ENCODE peak calls at places on chromosomes 1 and 21, in six cellular contexts. T is neural progenitor cell, D is brain microvascular endothelial cell, M is HFF-Myc, L is tibial nerve, J is GM13977. X is an unnamed sample.

GRCh38 chr1:168085401-168085872 is 51.3 kb downstream of the GPR161 start:
- DNase-seq in T (no peak), D (no peak), M (no peak), L (peak), J (no peak), X (peak)

GRCh38 chr1:154485106-154485505 is 16.9 kb upstream of the TDRD10 start:
- DNase-seq in T (no peak), D (no peak), M (no peak), L (no peak), J (no peak), X (no peak)

GRCh38 chr1:41920658-41921057 is 1.9 kb upstream of the HIVEP3 start:
- DNase-seq in T (no peak), D (peak), M (no peak), L (no peak), J (no peak), X (no peak)

GRCh38 chr1:1200876-1201810 is 5.2 kb downstream of the TNFRSF18 start:
- DNase-seq in T (peak), D (peak), M (no peak), L (no peak), J (peak), X (no peak)

GRCh38 chr1:213759359-213760181 is 228.2 kb upstream of the PROX1 start:
- DNase-seq in T (no peak), D (no peak), M (no peak), L (no peak), J (no peak), X (no peak)

GRCh38 chr21:33025471-33026298 is at the start of gene OLIG2:
- DNase-seq in T (peak), D (no peak), M (no peak), L (no peak), J (peak), X (no peak)

GRCh38 chr1:101520302-101520701 is 283.5 kb downstream of the S1PR1 start:
- DNase-seq in T (peak), D (peak), M (peak), L (no peak), J (peak), X (peak)

GRCh38 chr1:230913496-230913895 is 45.2 kb upstream of the C1orf198 start:
- DNase-seq in T (no peak), D (no peak), M (no peak), L (no peak), J (no peak), X (no peak)

GRCh38 chr1:45340816-45341215 is 576 bp upstream of the MUTYH start:
- DNase-seq in T (no peak), D (no peak), M (no peak), L (no peak), J (no peak), X (no peak)

GRCh38 chr1:40651138-40651857 is 14.2 kb downstream of the RIMS3 start:
- DNase-seq in T (no peak), D (no peak), M (no peak), L (no peak), J (no peak), X (no peak)

GRCh38 chr1:63747445-63747844 is 26.4 kb upstream of the ROR1 start:
- DNase-seq in T (no peak), D (no peak), M (no peak), L (no peak), J (no peak), X (no peak)

GRCh38 chr1:47678464-47678980 is 240.7 kb downstream of the FOXD2 start:
- DNase-seq in T (no peak), D (no peak), M (no peak), L (no peak), J (no peak), X (no peak)

GRCh38 chr1:180981596-180982387 is 40.9 kb downstream of the STX6 start:
- DNase-seq in T (peak), D (no peak), M (no peak), L (no peak), J (peak), X (peak)

GRCh38 chr1:101219919-101220695 is 16.7 kb upstream of the S1PR1 start:
- DNase-seq in T (no peak), D (no peak), M (no peak), L (no peak), J (no peak), X (no peak)

GRCh38 chr1:236338096-236338495 is 56.0 kb upstream of the EDARADD start:
- DNase-seq in T (no peak), D (peak), M (no peak), L (no peak), J (no peak), X (no peak)

GRCh38 chr1:30085814-30086770 is 637.3 kb downstream of the MATN1 start:
- DNase-seq in T (peak), D (peak), M (no peak), L (no peak), J (peak), X (no peak)

GRCh38 chr21:35940074-35940927 is 120.0 kb downstream of the SETD4 start:
- DNase-seq in T (peak), D (peak), M (no peak), L (peak), J (peak), X (peak)

GRCh38 chr1:119101563-119101962 is 38.9 kb downstream of the WARS2 start:
- DNase-seq in T (no peak), D (peak), M (no peak), L (no peak), J (no peak), X (peak)

GRCh38 chr1:93980320-93980744 is 71.1 kb upstream of the GCLM start:
- DNase-seq in T (peak), D (no peak), M (no peak), L (no peak), J (peak), X (no peak)

GRCh38 chr1:111366256-111366655 is 61.3 kb downstream of the OVGP1 start:
- DNase-seq in T (no peak), D (peak), M (no peak), L (no peak), J (no peak), X (no peak)

GRCh38 chr1:233114159-233114558 is 163.7 kb downstream of the NTPCR start:
- DNase-seq in T (no peak), D (peak), M (no peak), L (no peak), J (no peak), X (peak)

GRCh38 chr1:21828075-21828474 is 16.0 kb downstream of the LDLRAD2 start:
- DNase-seq in T (no peak), D (no peak), M (no peak), L (no peak), J (no peak), X (no peak)

GRCh38 chr1:209435654-209436566 is 147.6 kb upstream of the CAMK1G start:
- DNase-seq in T (peak), D (peak), M (peak), L (peak), J (peak), X (peak)

GRCh38 chr1:156513189-156513588 is 12.6 kb upstream of the MEF2D start:
- DNase-seq in T (no peak), D (no peak), M (no peak), L (no peak), J (no peak), X (no peak)

GRCh38 chr1:40897499-40897898 is 35.3 kb upstream of the CITED4 start:
- DNase-seq in T (no peak), D (peak), M (no peak), L (no peak), J (no peak), X (no peak)

GRCh38 chr1:201557572-201557958 is 18.6 kb downstream of the NAV1 start:
- DNase-seq in T (no peak), D (no peak), M (no peak), L (no peak), J (no peak), X (no peak)

GRCh38 chr1:215887618-215888017 is 320.5 kb downstream of the KCTD3 start:
- DNase-seq in T (no peak), D (no peak), M (no peak), L (no peak), J (no peak), X (peak)

GRCh38 chr1:215891266-215891665 is 324.2 kb downstream of the KCTD3 start:
- DNase-seq in T (no peak), D (no peak), M (no peak), L (no peak), J (no peak), X (no peak)

GRCh38 chr1:215890438-215890837 is 323.3 kb downstream of the KCTD3 start:
- DNase-seq in T (no peak), D (no peak), M (no peak), L (no peak), J (peak), X (no peak)

GRCh38 chr1:215891673-215892072 is 324.6 kb downstream of the KCTD3 start:
- DNase-seq in T (no peak), D (no peak), M (no peak), L (no peak), J (no peak), X (no peak)

GRCh38 chr1:215888159-215888558 is 321.1 kb downstream of the KCTD3 start:
- DNase-seq in T (peak), D (no peak), M (no peak), L (no peak), J (no peak), X (no peak)
- TF ChIP-seq CTCF in T (peak), D (no peak), M (no peak), L (no peak), J (peak), X (peak)

GRCh38 chr1:27348861-27349783 is 7.3 kb downstream of the SYTL1 start:
- DNase-seq in T (peak), D (no peak), M (no peak), L (no peak), J (no peak), X (no peak)
- TF ChIP-seq CTCF in T (no peak), D (no peak), M (no peak), L (no peak), J (no peak), X (no peak)

GRCh38 chr1:34155851-34156250 is 9.2 kb downstream of the CSMD2 start:
- DNase-seq in T (no peak), D (no peak), M (no peak), L (no peak), J (no peak), X (no peak)
- TF ChIP-seq CTCF in T (no peak), D (no peak), M (no peak), L (no peak), J (no peak), X (no peak)

GRCh38 chr1:66764994-66765578 is 12.8 kb downstream of the DYNLT5 start:
- DNase-seq in T (peak), D (peak), M (peak), L (peak), J (peak), X (peak)
- TF ChIP-seq CTCF in T (peak), D (peak), M (peak), L (peak), J (peak), X (peak)

DNA sequence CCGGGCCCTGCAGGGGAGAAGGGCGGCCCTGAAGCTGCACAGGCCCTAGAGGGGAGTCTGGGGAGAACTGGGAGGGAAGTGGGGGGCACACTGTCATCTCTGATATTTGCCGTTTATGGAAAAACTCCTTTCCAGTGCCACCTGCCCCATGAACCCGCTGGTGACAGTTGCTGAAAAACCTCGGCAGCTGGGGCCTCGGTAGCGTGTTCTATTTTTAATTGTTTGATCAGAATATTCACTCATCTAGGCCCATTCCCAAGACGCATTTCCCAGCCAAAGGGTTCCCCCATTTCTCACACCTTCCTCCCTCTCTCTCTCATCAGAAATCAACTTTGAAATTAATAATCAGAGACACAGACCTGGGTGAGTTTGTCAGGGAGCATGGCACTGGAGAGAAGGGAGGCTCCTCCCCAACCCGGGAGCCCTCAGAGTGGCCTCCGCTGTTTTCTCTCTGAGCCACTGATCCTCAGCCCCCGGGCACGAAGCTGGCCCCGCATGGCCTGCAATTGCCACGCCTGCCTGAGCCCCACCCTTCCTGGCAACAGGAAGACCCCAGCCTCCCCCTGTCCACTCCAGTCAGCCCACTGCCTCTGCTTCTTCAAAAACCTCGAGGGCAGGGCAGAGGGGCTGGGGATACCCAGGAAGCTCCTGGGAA is 111.1 kb downstream of the CASZ1 start:
- DNase-seq in T (no peak), D (no peak), M (no peak), L (no peak), J (no peak), X (no peak)
- TF ChIP-seq CTCF in T (no peak), D (no peak), M (no peak), L (no peak), J (no peak), X (no peak)

DNA sequence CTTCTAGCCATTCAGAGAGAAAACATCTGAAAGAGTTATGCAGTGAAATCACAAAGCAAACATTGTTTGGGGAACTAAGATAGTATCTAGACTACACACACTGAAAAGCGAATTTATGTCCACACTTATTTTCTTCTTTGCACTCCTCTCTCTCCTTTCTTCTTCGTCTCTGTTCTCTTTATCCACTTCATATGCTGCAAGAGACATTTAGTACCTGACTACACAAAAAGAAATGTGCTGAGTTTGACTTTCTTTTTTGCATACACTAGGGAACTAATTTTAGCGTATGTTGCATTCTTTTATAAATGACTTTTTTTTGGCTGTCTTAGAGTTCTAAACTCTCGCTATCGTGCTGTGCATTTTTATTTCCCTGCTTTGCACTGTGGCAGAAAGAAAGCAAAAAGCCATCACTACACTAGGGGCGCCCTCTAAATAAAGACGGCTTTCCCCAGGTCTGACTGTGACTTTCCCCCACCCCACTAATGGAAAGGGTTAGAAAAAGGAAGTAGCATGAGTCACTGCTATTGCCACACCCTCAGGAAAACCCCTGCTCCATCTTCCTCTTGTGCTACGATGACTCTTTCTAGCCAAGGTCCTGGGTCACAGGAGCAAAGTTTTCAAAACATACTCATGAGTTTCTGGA is 65.7 kb downstream of the MAP3K7CL start:
- DNase-seq in T (no peak), D (peak), M (no peak), L (no peak), J (peak), X (peak)
- TF ChIP-seq CTCF in T (no peak), D (peak), M (peak), L (no peak), J (peak), X (peak)

GRCh38 chr1:3673381-3674099 is 21.2 kb downstream of the TP73 start:
- DNase-seq in T (no peak), D (no peak), M (no peak), L (no peak), J (peak), X (no peak)
- TF ChIP-seq CTCF in T (no peak), D (no peak), M (no peak), L (no peak), J (no peak), X (no peak)

GRCh38 chr1:204321051-204321450 is 38.7 kb downstream of the PLEKHA6 start:
- DNase-seq in T (no peak), D (no peak), M (no peak), L (no peak), J (no peak), X (no peak)

GRCh38 chr1:204322329-204322868 is 37.3 kb downstream of the PLEKHA6 start:
- DNase-seq in T (peak), D (no peak), M (no peak), L (no peak), J (no peak), X (no peak)

GRCh38 chr1:204325944-204326343 is 33.8 kb downstream of the PLEKHA6 start:
- DNase-seq in T (no peak), D (no peak), M (no peak), L (no peak), J (no peak), X (no peak)

GRCh38 chr1:204321665-204322064 is 38.1 kb downstream of the PLEKHA6 start:
- DNase-seq in T (no peak), D (no peak), M (no peak), L (no peak), J (no peak), X (no peak)

DNA sequence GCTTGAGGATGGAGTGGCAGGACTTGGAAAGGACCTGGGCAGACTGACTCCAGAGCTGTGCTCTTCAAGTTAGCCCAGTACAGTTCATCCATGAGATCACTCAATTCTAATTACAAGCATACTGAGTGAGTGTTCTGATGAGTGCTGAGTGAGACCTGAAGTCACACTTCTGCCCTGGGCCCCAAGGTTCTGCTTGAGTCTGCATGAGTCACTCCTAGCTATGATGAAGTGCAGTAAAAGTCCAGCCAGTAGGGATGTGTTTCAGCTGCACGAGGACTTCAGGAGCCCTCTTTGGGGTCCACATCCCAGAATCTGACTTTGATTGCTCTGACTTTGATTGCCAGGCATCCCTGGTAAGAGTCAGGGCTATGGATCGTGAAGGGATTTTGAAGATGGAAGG is 35.8 kb downstream of the PLEKHA6 start:
- DNase-seq in T (no peak), D (peak), M (no peak), L (no peak), J (no peak), X (no peak)
- TF ChIP-seq CTCF in T (no peak), D (peak), M (no peak), L (no peak), J (no peak), X (no peak)

DNA sequence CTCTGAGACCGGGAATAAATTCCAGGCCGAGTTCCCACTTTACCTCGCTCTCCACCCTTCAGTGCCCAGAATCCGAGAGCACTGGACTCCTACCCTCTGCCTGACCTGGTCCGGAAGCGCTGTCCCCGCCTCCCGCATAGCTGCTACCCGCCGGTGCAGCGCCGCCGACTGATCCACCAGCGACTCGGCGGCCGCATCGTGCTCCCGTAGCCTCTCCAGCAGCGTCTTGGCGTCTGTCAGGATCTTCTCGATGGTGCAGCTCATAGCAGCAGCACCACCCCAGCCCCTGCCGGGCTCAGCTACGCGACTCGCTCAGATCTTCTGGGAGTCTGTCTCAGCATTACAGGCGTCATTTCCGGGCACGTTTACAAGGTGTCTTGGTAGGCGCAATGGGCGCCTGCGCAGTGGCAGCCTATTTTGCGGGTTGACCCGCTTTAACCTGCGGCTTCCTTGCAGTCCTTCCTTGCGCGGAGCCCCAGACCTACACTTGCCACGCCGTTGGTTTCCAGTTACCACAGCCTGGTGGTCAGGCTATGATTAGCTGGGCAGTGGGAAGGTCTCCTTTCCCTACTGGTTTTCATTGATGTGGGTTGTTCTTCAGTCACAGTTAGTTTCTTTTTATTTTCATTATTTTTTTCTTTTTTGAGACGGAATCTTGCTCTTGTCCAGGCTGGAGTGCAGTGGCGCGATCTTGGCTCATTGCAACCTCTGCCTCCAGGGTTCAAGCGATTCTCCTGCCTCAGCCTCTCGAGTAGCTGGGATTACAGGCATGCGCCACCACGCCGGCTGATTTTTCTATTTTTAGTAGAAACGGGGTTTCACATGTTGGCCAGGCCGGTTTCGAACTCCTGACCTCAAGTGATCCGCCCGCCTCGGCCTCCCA is at the start of gene SIKE1:
- DNase-seq in T (peak), D (peak), M (peak), L (peak), J (peak), X (peak)
- TF ChIP-seq CTCF in T (peak), D (no peak), M (no peak), L (no peak), J (no peak), X (peak)

GRCh38 chr1:33005812-33006465 is 30.7 kb downstream of the AK2 start:
- DNase-seq in T (peak), D (peak), M (no peak), L (no peak), J (no peak), X (no peak)

GRCh38 chr1:33004628-33005027 is 32.1 kb downstream of the AK2 start:
- DNase-seq in T (no peak), D (peak), M (no peak), L (no peak), J (no peak), X (no peak)

GRCh38 chr1:33002006-33002405 is 34.7 kb downstream of the AK2 start:
- DNase-seq in T (no peak), D (no peak), M (no peak), L (no peak), J (no peak), X (no peak)

GRCh38 chr1:33005117-33005811 is 31.4 kb downstream of the AK2 start:
- DNase-seq in T (no peak), D (no peak), M (no peak), L (no peak), J (no peak), X (no peak)

GRCh38 chr1:33003657-33004056 is 33.0 kb downstream of the AK2 start:
- DNase-seq in T (no peak), D (no peak), M (no peak), L (no peak), J (no peak), X (no peak)
- TF ChIP-seq CTCF in T (no peak), D (no peak), M (no peak), L (no peak), J (no peak), X (no peak)